ENCODE peak calls at places on chromosome 18, in ten cellular contexts. One of them, this sample, is unnamed.
A peak's percentile ranks its signal among the peaks of the same experiment; 100 is the strongest.

GRCh38 chr18:6605115-6605869 is 124.2 kb upstream of the ARHGAP28 start:
- DNase-seq in IMR-90: peak; percentile 53
- DNase-seq in SK-N-SH: no peak
- DNase-seq in A673: no peak
- DNase-seq in CD8-positive, alpha-beta T cell: no peak
- DNase-seq in heart right ventricle: no peak
- DNase-seq in GM23248: peak; percentile 16
- DNase-seq in Karpas-422: no peak
- DNase-seq in dorsolateral prefrontal cortex: no peak
- DNase-seq in pancreas: no peak
- DNase-seq in this sample: no peak

GRCh38 chr18:52334307-52334706 is 5.7 kb upstream of the DCC start:
- DNase-seq in Karpas-422: no peak
- DNase-seq in SK-N-SH: no peak
- DNase-seq in A673: no peak
- DNase-seq in dorsolateral prefrontal cortex: no peak
- DNase-seq in IMR-90: no peak
- DNase-seq in pancreas: no peak
- DNase-seq in GM23248: no peak
- DNase-seq in heart right ventricle: no peak
- DNase-seq in CD8-positive, alpha-beta T cell: no peak
- DNase-seq in this sample: no peak

GRCh38 chr18:5571592-5571991 is 27.8 kb upstream of the EPB41L3 start:
- DNase-seq in heart right ventricle: no peak
- DNase-seq in CD8-positive, alpha-beta T cell: no peak
- DNase-seq in IMR-90: no peak
- DNase-seq in dorsolateral prefrontal cortex: no peak
- DNase-seq in GM23248: no peak
- DNase-seq in A673: no peak
- DNase-seq in Karpas-422: no peak
- DNase-seq in pancreas: no peak
- DNase-seq in SK-N-SH: no peak
- DNase-seq in this sample: no peak

GRCh38 chr18:79878741-79879358 is 72.6 kb downstream of the SLC66A2 start:
- DNase-seq in pancreas: no peak
- DNase-seq in heart right ventricle: no peak
- DNase-seq in CD8-positive, alpha-beta T cell: no peak
- DNase-seq in Karpas-422: no peak
- DNase-seq in dorsolateral prefrontal cortex: peak; percentile 20
- DNase-seq in A673: no peak
- DNase-seq in IMR-90: no peak
- DNase-seq in GM23248: no peak
- DNase-seq in SK-N-SH: no peak
- DNase-seq in this sample: peak; percentile 46

GRCh38 chr18:3224223-3224622 is 4.5 kb upstream of the MYOM1 start:
- DNase-seq in dorsolateral prefrontal cortex: no peak
- DNase-seq in SK-N-SH: no peak
- DNase-seq in Karpas-422: no peak
- DNase-seq in heart right ventricle: peak; percentile 56
- DNase-seq in IMR-90: no peak
- DNase-seq in CD8-positive, alpha-beta T cell: no peak
- DNase-seq in A673: no peak
- DNase-seq in pancreas: no peak
- DNase-seq in GM23248: no peak
- DNase-seq in this sample: no peak

GRCh38 chr18:79534356-79534755 is 138.6 kb downstream of the NFATC1 start:
- DNase-seq in GM23248: no peak
- DNase-seq in SK-N-SH: no peak
- DNase-seq in dorsolateral prefrontal cortex: no peak
- DNase-seq in CD8-positive, alpha-beta T cell: no peak
- DNase-seq in pancreas: no peak
- DNase-seq in heart right ventricle: no peak
- DNase-seq in A673: no peak
- DNase-seq in IMR-90: no peak
- DNase-seq in Karpas-422: no peak
- DNase-seq in this sample: no peak

GRCh38 chr18:62447652-62448051 is 75.2 kb upstream of the ZCCHC2 start:
- DNase-seq in CD8-positive, alpha-beta T cell: no peak
- DNase-seq in pancreas: no peak
- DNase-seq in dorsolateral prefrontal cortex: no peak
- DNase-seq in GM23248: no peak
- DNase-seq in A673: no peak
- DNase-seq in SK-N-SH: no peak
- DNase-seq in IMR-90: no peak
- DNase-seq in Karpas-422: no peak
- DNase-seq in heart right ventricle: no peak
- DNase-seq in this sample: no peak

GRCh38 chr18:35407871-35408481 is 30.8 kb upstream of the ZNF396 start:
- DNase-seq in GM23248: peak; percentile 82
- DNase-seq in pancreas: peak; percentile 41
- DNase-seq in A673: peak; percentile 80
- DNase-seq in Karpas-422: peak; percentile 94
- DNase-seq in SK-N-SH: peak; percentile 62
- DNase-seq in dorsolateral prefrontal cortex: no peak
- DNase-seq in CD8-positive, alpha-beta T cell: no peak
- DNase-seq in heart right ventricle: peak; percentile 68
- DNase-seq in IMR-90: peak; percentile 69
- DNase-seq in this sample: no peak

GRCh38 chr18:11167778-11168177 is 18.4 kb upstream of the PIEZO2 start:
- DNase-seq in IMR-90: peak; percentile 85
- DNase-seq in CD8-positive, alpha-beta T cell: no peak
- DNase-seq in SK-N-SH: no peak
- DNase-seq in dorsolateral prefrontal cortex: no peak
- DNase-seq in pancreas: no peak
- DNase-seq in Karpas-422: no peak
- DNase-seq in GM23248: peak; percentile 79
- DNase-seq in A673: no peak
- DNase-seq in heart right ventricle: no peak
- DNase-seq in this sample: no peak

GRCh38 chr18:21054252-21054821 is 57.3 kb downstream of the ROCK1 start:
- DNase-seq in SK-N-SH: no peak
- DNase-seq in dorsolateral prefrontal cortex: no peak
- DNase-seq in GM23248: no peak
- DNase-seq in heart right ventricle: no peak
- DNase-seq in Karpas-422: no peak
- DNase-seq in A673: no peak
- DNase-seq in CD8-positive, alpha-beta T cell: no peak
- DNase-seq in pancreas: no peak
- DNase-seq in IMR-90: no peak
- DNase-seq in this sample: no peak

GRCh38 chr18:79315589-79315988 is 80.1 kb upstream of the NFATC1 start:
- DNase-seq in IMR-90: no peak
- DNase-seq in heart right ventricle: no peak
- DNase-seq in SK-N-SH: no peak
- DNase-seq in dorsolateral prefrontal cortex: no peak
- DNase-seq in GM23248: no peak
- DNase-seq in CD8-positive, alpha-beta T cell: no peak
- DNase-seq in Karpas-422: no peak
- DNase-seq in pancreas: no peak
- DNase-seq in A673: no peak
- DNase-seq in this sample: no peak

GRCh38 chr18:10409041-10409440 is 45.4 kb upstream of the APCDD1 start:
- DNase-seq in dorsolateral prefrontal cortex: no peak
- DNase-seq in A673: no peak
- DNase-seq in IMR-90: no peak
- DNase-seq in Karpas-422: no peak
- DNase-seq in GM23248: no peak
- DNase-seq in SK-N-SH: no peak
- DNase-seq in heart right ventricle: no peak
- DNase-seq in pancreas: no peak
- DNase-seq in CD8-positive, alpha-beta T cell: no peak
- DNase-seq in this sample: no peak

GRCh38 chr18:8965398-8965797 is 137.1 kb upstream of the NDUFV2 start:
- DNase-seq in IMR-90: no peak
- DNase-seq in GM23248: no peak
- DNase-seq in dorsolateral prefrontal cortex: no peak
- DNase-seq in heart right ventricle: no peak
- DNase-seq in SK-N-SH: no peak
- DNase-seq in pancreas: no peak
- DNase-seq in Karpas-422: no peak
- DNase-seq in A673: no peak
- DNase-seq in CD8-positive, alpha-beta T cell: peak; percentile 43
- DNase-seq in this sample: no peak

GRCh38 chr18:8966819-8967218 is 135.7 kb upstream of the NDUFV2 start:
- DNase-seq in IMR-90: no peak
- DNase-seq in SK-N-SH: no peak
- DNase-seq in A673: no peak
- DNase-seq in pancreas: no peak
- DNase-seq in Karpas-422: no peak
- DNase-seq in GM23248: no peak
- DNase-seq in heart right ventricle: no peak
- DNase-seq in CD8-positive, alpha-beta T cell: no peak
- DNase-seq in dorsolateral prefrontal cortex: no peak
- DNase-seq in this sample: no peak

GRCh38 chr18:8969639-8970378 is 132.7 kb upstream of the NDUFV2 start:
- DNase-seq in dorsolateral prefrontal cortex: no peak
- DNase-seq in pancreas: no peak
- DNase-seq in CD8-positive, alpha-beta T cell: no peak
- DNase-seq in GM23248: peak; percentile 81
- DNase-seq in SK-N-SH: no peak
- DNase-seq in A673: no peak
- DNase-seq in Karpas-422: no peak
- DNase-seq in heart right ventricle: no peak
- DNase-seq in IMR-90: peak; percentile 62
- DNase-seq in this sample: no peak

GRCh38 chr18:8970843-8971242 is 131.7 kb upstream of the NDUFV2 start:
- DNase-seq in A673: no peak
- DNase-seq in heart right ventricle: no peak
- DNase-seq in dorsolateral prefrontal cortex: no peak
- DNase-seq in CD8-positive, alpha-beta T cell: no peak
- DNase-seq in GM23248: no peak
- DNase-seq in SK-N-SH: no peak
- DNase-seq in Karpas-422: no peak
- DNase-seq in IMR-90: no peak
- DNase-seq in pancreas: no peak
- DNase-seq in this sample: no peak

GRCh38 chr18:8967573-8967972 is 134.9 kb upstream of the NDUFV2 start:
- DNase-seq in IMR-90: no peak
- DNase-seq in SK-N-SH: no peak
- DNase-seq in Karpas-422: no peak
- DNase-seq in A673: no peak
- DNase-seq in GM23248: no peak
- DNase-seq in dorsolateral prefrontal cortex: no peak
- DNase-seq in heart right ventricle: no peak
- DNase-seq in CD8-positive, alpha-beta T cell: no peak
- DNase-seq in pancreas: no peak
- DNase-seq in this sample: no peak
- H3K27ac ChIP-seq in IMR-90: no peak overlapping the region
- H3K27ac ChIP-seq in SK-N-SH: no peak overlapping the region
- H3K27ac ChIP-seq in Karpas-422: no peak overlapping the region
- H3K27ac ChIP-seq in A673: no peak overlapping the region
- H3K27ac ChIP-seq in GM23248: no peak overlapping the region
- H3K27ac ChIP-seq in dorsolateral prefrontal cortex: no peak overlapping the region
- H3K27ac ChIP-seq in heart right ventricle: no peak overlapping the region
- H3K27ac ChIP-seq in CD8-positive, alpha-beta T cell: no peak overlapping the region
- H3K27ac ChIP-seq in pancreas: no peak overlapping the region
- H3K27ac ChIP-seq in this sample: no peak overlapping the region

DNA sequence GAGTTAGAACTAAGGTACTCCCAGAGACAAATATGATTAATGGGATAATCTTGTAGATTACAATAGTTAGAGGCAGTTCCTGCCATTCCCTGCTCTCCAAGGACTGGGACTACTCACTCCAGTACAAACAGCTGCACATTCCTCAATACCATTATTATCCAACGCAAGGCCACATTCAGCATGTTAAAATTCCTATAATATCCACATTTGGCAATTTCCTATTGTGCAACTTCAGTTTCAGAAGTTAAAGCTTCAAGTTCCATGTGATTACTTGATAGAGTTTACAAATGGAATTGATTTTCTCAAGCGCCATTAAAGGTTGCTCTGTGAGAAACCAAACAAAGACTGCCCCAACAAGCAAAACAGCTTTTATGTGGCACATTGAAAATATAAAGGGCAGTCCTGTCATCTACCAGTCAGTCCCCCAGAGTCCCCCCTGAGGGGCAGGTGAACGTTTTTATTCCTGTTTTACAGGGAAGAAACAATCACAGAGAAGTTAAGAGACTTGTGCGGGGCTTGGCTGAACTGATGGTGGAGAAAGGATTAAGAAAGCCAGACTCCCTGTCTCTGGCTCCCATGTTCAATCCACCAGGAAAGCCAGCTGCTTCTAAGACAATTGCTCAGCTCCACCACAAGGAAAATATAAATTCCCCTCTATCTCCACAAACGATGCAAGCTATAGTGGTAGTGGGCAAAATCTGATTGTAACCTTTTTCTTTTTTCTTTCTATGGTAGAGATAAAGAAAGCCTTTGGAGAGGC is 72.6 kb downstream of the TXNL1 start:
- DNase-seq in CD8-positive, alpha-beta T cell: no peak
- DNase-seq in SK-N-SH: peak; percentile 27
- DNase-seq in A673: no peak
- DNase-seq in GM23248: peak; percentile 82
- DNase-seq in dorsolateral prefrontal cortex: no peak
- DNase-seq in Karpas-422: no peak
- DNase-seq in heart right ventricle: no peak
- DNase-seq in IMR-90: peak; percentile 92
- DNase-seq in pancreas: no peak
- DNase-seq in this sample: no peak
- H3K27ac ChIP-seq in CD8-positive, alpha-beta T cell: no peak overlapping the region
- H3K27ac ChIP-seq in SK-N-SH: peak overlapping the region; percentile 66
- H3K27ac ChIP-seq in A673: no peak overlapping the region
- H3K27ac ChIP-seq in GM23248: peak overlapping the region; percentile 32
- H3K27ac ChIP-seq in dorsolateral prefrontal cortex: no peak overlapping the region
- H3K27ac ChIP-seq in Karpas-422: no peak overlapping the region
- H3K27ac ChIP-seq in heart right ventricle: peak overlapping the region; percentile 22
- H3K27ac ChIP-seq in IMR-90: peak overlapping the region; percentile 61
- H3K27ac ChIP-seq in pancreas: peak overlapping the region; percentile 13
- H3K27ac ChIP-seq in this sample: peak overlapping the region; percentile 21

DNA sequence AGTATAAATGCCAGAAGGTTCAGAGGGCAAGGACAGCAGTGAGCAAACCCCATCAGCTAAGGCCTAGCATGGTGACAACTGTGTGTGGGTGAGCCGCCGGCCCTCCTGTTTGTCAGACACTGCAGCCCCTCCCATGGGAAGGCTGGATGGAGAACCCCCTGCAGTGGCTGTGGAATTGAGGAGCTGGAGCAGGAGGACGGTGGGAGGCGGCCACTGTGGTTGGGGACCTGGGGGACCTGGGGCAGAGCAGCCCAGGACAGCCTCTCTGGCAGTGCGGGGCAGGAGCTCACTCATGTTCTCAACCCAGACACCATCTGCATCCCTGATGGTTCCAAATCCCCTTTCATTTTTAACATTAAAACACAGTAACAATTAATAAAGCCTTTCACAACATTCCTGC is 68.8 kb downstream of the TSHZ1 start:
- DNase-seq in dorsolateral prefrontal cortex: no peak
- DNase-seq in IMR-90: no peak
- DNase-seq in Karpas-422: no peak
- DNase-seq in CD8-positive, alpha-beta T cell: no peak
- DNase-seq in heart right ventricle: no peak
- DNase-seq in pancreas: no peak
- DNase-seq in A673: no peak
- DNase-seq in SK-N-SH: no peak
- DNase-seq in GM23248: no peak
- DNase-seq in this sample: no peak
- H3K27ac ChIP-seq in dorsolateral prefrontal cortex: no peak overlapping the region
- H3K27ac ChIP-seq in IMR-90: no peak overlapping the region
- H3K27ac ChIP-seq in Karpas-422: no peak overlapping the region
- H3K27ac ChIP-seq in CD8-positive, alpha-beta T cell: no peak overlapping the region
- H3K27ac ChIP-seq in heart right ventricle: no peak overlapping the region
- H3K27ac ChIP-seq in pancreas: no peak overlapping the region
- H3K27ac ChIP-seq in A673: no peak overlapping the region
- H3K27ac ChIP-seq in SK-N-SH: no peak overlapping the region
- H3K27ac ChIP-seq in GM23248: no peak overlapping the region
- H3K27ac ChIP-seq in this sample: no peak overlapping the region

GRCh38 chr18:44701227-44701626 is 20.5 kb downstream of the SETBP1 start:
- DNase-seq in dorsolateral prefrontal cortex: no peak
- DNase-seq in SK-N-SH: no peak
- DNase-seq in heart right ventricle: peak; percentile 32
- DNase-seq in GM23248: no peak
- DNase-seq in CD8-positive, alpha-beta T cell: no peak
- DNase-seq in IMR-90: no peak
- DNase-seq in A673: no peak
- DNase-seq in pancreas: no peak
- DNase-seq in Karpas-422: no peak
- DNase-seq in this sample: no peak
- H3K27ac ChIP-seq in dorsolateral prefrontal cortex: no peak overlapping the region
- H3K27ac ChIP-seq in SK-N-SH: no peak overlapping the region
- H3K27ac ChIP-seq in heart right ventricle: no peak overlapping the region
- H3K27ac ChIP-seq in GM23248: no peak overlapping the region
- H3K27ac ChIP-seq in CD8-positive, alpha-beta T cell: no peak overlapping the region
- H3K27ac ChIP-seq in IMR-90: no peak overlapping the region
- H3K27ac ChIP-seq in A673: no peak overlapping the region
- H3K27ac ChIP-seq in pancreas: no peak overlapping the region
- H3K27ac ChIP-seq in Karpas-422: no peak overlapping the region
- H3K27ac ChIP-seq in this sample: peak overlapping the region; percentile 73

This sample was measured in psoas muscle.